ENCODE peak calls at places on chromosomes 12 and 14, in ten cellular contexts. A, H, M, Z, F, U, I, L, K and T are unnamed samples.

GRCh38 chr12:102167821-102168605 is 29.6 kb downstream of the PMCH start:
- DNase-seq in A (no peak), H (no peak), M (no peak), Z (no peak), F (no peak), U (no peak), I (no peak), L (no peak), K (peak; percentile 54), T (no peak)

GRCh38 chr14:56702515-56702914 is 107.8 kb downstream of the OTX2 start:
- DNase-seq in A (no peak), H (no peak), M (no peak), Z (no peak), F (no peak), U (no peak), I (no peak), L (no peak), K (no peak), T (no peak)

GRCh38 chr12:63103489-63104131 is 47.4 kb downstream of the AVPR1A start:
- DNase-seq in A (no peak), H (no peak), M (no peak), Z (peak; percentile 25), F (no peak), U (peak; percentile 33), I (peak; percentile 43), L (no peak), K (peak; percentile 50), T (no peak)

GRCh38 chr12:114827460-114827859 is 143.5 kb upstream of the TBX3 start:
- DNase-seq in A (no peak), H (no peak), M (no peak), Z (no peak), F (no peak), U (peak; percentile 80), I (no peak), L (no peak), K (no peak), T (no peak)

GRCh38 chr14:105193916-105194782 is 13.0 kb upstream of the NUDT14 start:
- DNase-seq in A (no peak), H (no peak), M (no peak), Z (no peak), F (no peak), U (no peak), I (no peak), L (no peak), K (peak; percentile 38), T (no peak)

GRCh38 chr12:50057000-50057841 is at the start of gene ASIC1:
- DNase-seq in A (peak; percentile 79), H (no peak), M (peak; percentile 84), Z (peak; percentile 70), F (peak; percentile 68), U (peak; percentile 43), I (peak; percentile 88), L (peak; percentile 73), K (peak; percentile 81), T (no peak)

GRCh38 chr12:132449565-132450390 is 40.2 kb upstream of the FBRSL1 start:
- DNase-seq in A (no peak), H (no peak), M (no peak), Z (no peak), F (peak; percentile 55), U (no peak), I (no peak), L (no peak), K (no peak), T (no peak)

GRCh38 chr14:58844544-58844943 is 206.8 kb downstream of the DACT1 start:
- DNase-seq in A (no peak), H (no peak), M (no peak), Z (no peak), F (no peak), U (no peak), I (no peak), L (no peak), K (no peak), T (no peak)

GRCh38 chr12:7078163-7078562 is 14.1 kb downstream of the C1R start:
- DNase-seq in A (no peak), H (no peak), M (no peak), Z (peak; percentile 47), F (no peak), U (no peak), I (no peak), L (no peak), K (no peak), T (no peak)

GRCh38 chr12:4006743-4007142 is 133.5 kb upstream of the PARP11 start:
- DNase-seq in A (no peak), H (no peak), M (no peak), Z (no peak), F (no peak), U (no peak), I (no peak), L (peak; percentile 72), K (no peak), T (peak; percentile 85)

GRCh38 chr12:131003036-131003435 is 49.3 kb downstream of the ADGRD1 start:
- DNase-seq in A (no peak), H (no peak), M (no peak), Z (no peak), F (peak; percentile 18), U (no peak), I (no peak), L (no peak), K (no peak), T (no peak)

GRCh38 chr12:131003676-131004075 is 50.0 kb downstream of the ADGRD1 start:
- DNase-seq in A (no peak), H (no peak), M (no peak), Z (no peak), F (peak; percentile 20), U (no peak), I (peak; percentile 78), L (no peak), K (no peak), T (no peak)

GRCh38 chr12:131004166-131004565 is 50.5 kb downstream of the ADGRD1 start:
- DNase-seq in A (no peak), H (no peak), M (no peak), Z (no peak), F (peak; percentile 32), U (no peak), I (no peak), L (no peak), K (no peak), T (no peak)

GRCh38 chr12:131001493-131001892 is 47.8 kb downstream of the ADGRD1 start:
- DNase-seq in A (no peak), H (no peak), M (no peak), Z (peak; percentile 17), F (no peak), U (no peak), I (no peak), L (no peak), K (peak; percentile 22), T (no peak)

GRCh38 chr12:131002271-131002670 is 48.6 kb downstream of the ADGRD1 start:
- DNase-seq in A (no peak), H (no peak), M (no peak), Z (no peak), F (peak; percentile 8), U (no peak), I (no peak), L (no peak), K (no peak), T (no peak)
- H3K27ac ChIP-seq in A (peak overlapping the region; percentile 19), H (no peak overlapping the region), M (peak overlapping the region; percentile 34), Z (no peak overlapping the region), F (no peak overlapping the region), U (no peak overlapping the region), I (no peak overlapping the region), L (no peak overlapping the region), K (no peak overlapping the region), T (no peak overlapping the region)

GRCh38 chr12:89575405-89575804 is 49.6 kb upstream of the POC1B start:
- DNase-seq in A (no peak), H (no peak), M (no peak), Z (peak; percentile 36), F (no peak), U (no peak), I (no peak), L (no peak), K (peak; percentile 36), T (no peak)
- H3K27ac ChIP-seq in A (no peak overlapping the region), H (no peak overlapping the region), M (no peak overlapping the region), Z (peak overlapping the region; percentile 85), F (peak overlapping the region; percentile 58), U (no peak overlapping the region), I (no peak overlapping the region), L (no peak overlapping the region), K (peak overlapping the region; percentile 54), T (no peak overlapping the region)

GRCh38 chr12:96422192-96422591 is 22.0 kb upstream of the CDK17 start:
- DNase-seq in A (no peak), H (no peak), M (no peak), Z (no peak), F (no peak), U (no peak), I (no peak), L (no peak), K (peak; percentile 82), T (no peak)

GRCh38 chr12:96420255-96420930 is 20.2 kb upstream of the CDK17 start:
- DNase-seq in A (no peak), H (no peak), M (no peak), Z (no peak), F (no peak), U (no peak), I (no peak), L (no peak), K (peak; percentile 26), T (no peak)

GRCh38 chr12:96424601-96425000 is 24.4 kb upstream of the CDK17 start:
- DNase-seq in A (no peak), H (no peak), M (no peak), Z (no peak), F (no peak), U (no peak), I (no peak), L (no peak), K (peak; percentile 20), T (no peak)

GRCh38 chr12:96419576-96420254 is 19.5 kb upstream of the CDK17 start:
- DNase-seq in A (no peak), H (no peak), M (no peak), Z (no peak), F (no peak), U (no peak), I (no peak), L (no peak), K (no peak), T (no peak)

GRCh38 chr12:96421014-96421413 is 20.8 kb upstream of the CDK17 start:
- DNase-seq in A (no peak), H (no peak), M (no peak), Z (no peak), F (peak; percentile 51), U (peak; percentile 32), I (no peak), L (no peak), K (no peak), T (no peak)
- H3K27ac ChIP-seq in A (no peak overlapping the region), H (peak overlapping the region; percentile 47), M (no peak overlapping the region), Z (no peak overlapping the region), F (no peak overlapping the region), U (peak overlapping the region; percentile 48), I (no peak overlapping the region), L (no peak overlapping the region), K (peak overlapping the region; percentile 22), T (no peak overlapping the region)

DNA sequence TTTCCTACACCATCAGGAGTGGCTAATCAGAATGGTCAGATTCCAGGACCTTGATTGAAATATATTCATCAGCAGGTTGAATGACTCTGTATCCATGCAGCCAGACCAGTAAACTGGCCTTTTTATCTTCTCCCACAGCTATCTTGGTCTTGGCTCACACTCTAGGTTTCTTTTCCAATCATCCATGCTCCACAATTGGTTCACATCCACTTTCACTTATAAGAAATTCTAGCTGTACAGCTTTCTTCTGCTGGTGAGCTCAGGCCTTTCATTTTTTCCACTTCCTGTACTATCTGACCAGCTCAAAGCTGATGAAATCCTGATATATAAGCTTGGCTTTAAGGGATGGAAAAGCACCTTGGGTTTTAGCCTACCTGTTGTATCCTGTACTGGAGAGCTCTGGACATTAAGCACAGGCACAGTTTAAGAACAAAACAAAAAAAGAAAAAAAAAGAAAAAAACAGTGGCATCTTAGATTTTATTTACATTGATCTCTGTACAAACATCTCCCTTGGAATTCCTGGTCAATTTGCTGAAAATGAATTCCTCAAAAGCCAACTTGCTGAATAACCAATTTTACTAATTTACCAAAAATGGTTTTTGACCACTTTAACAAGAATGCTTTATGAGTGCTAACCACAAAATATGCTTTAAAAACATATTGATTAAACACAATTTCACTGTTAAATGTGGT is 91.6 kb upstream of the PAWR start:
- DNase-seq in A (no peak), H (no peak), M (no peak), Z (peak; percentile 19), F (no peak), U (no peak), I (no peak), L (no peak), K (peak; percentile 73), T (no peak)
- H3K27ac ChIP-seq in A (no peak overlapping the region), H (no peak overlapping the region), M (no peak overlapping the region), Z (peak overlapping the region; percentile 65), F (no peak overlapping the region), U (no peak overlapping the region), I (no peak overlapping the region), L (no peak overlapping the region), K (peak overlapping the region; percentile 60), T (peak overlapping the region; percentile 28)